ENCODE peak calls at places on chromosomes 2 and 18, in ten cellular contexts. One of them, this sample, is unnamed. For H3K27me3, the result is how much of the 10 kb centered on the place peaks cover.

GRCh38 chr2:206259615-206260426 is 14.6 kb upstream of the ZDBF2 start:
- DNase-seq in stomach: no peak
- DNase-seq in GM12878: no peak
- DNase-seq in K562: no peak
- DNase-seq in transverse colon: no peak
- DNase-seq in tibial nerve: no peak
- DNase-seq in H1: no peak
- DNase-seq in suprapubic skin: no peak
- DNase-seq in upper lobe of left lung: no peak
- DNase-seq in HepG2: no peak
- DNase-seq in this sample: no peak

GRCh38 chr18:27057459-27058302 is 127.4 kb downstream of the CHST9 start:
- DNase-seq in stomach: no peak
- DNase-seq in GM12878: no peak
- DNase-seq in K562: no peak
- DNase-seq in transverse colon: no peak
- DNase-seq in tibial nerve: no peak
- DNase-seq in H1: no peak
- DNase-seq in suprapubic skin: no peak
- DNase-seq in upper lobe of left lung: no peak
- DNase-seq in HepG2: peak
- DNase-seq in this sample: no peak

GRCh38 chr2:112623913-112624777 is 21.6 kb upstream of the SLC20A1 start:
- DNase-seq in stomach: peak
- DNase-seq in GM12878: no peak
- DNase-seq in K562: peak
- DNase-seq in transverse colon: peak
- DNase-seq in tibial nerve: no peak
- DNase-seq in H1: no peak
- DNase-seq in suprapubic skin: peak
- DNase-seq in upper lobe of left lung: no peak
- DNase-seq in HepG2: no peak
- DNase-seq in this sample: peak

GRCh38 chr2:11866358-11867335 is 120.2 kb downstream of the LPIN1 start:
- DNase-seq in stomach: no peak
- DNase-seq in GM12878: peak
- DNase-seq in K562: no peak
- DNase-seq in transverse colon: no peak
- DNase-seq in tibial nerve: no peak
- DNase-seq in H1: peak
- DNase-seq in suprapubic skin: no peak
- DNase-seq in upper lobe of left lung: no peak
- DNase-seq in HepG2: no peak
- DNase-seq in this sample: no peak

GRCh38 chr18:42563995-42564394 is 551.5 kb downstream of the RIT2 start:
- DNase-seq in stomach: no peak
- DNase-seq in GM12878: no peak
- DNase-seq in K562: no peak
- DNase-seq in transverse colon: no peak
- DNase-seq in tibial nerve: no peak
- DNase-seq in H1: no peak
- DNase-seq in suprapubic skin: no peak
- DNase-seq in upper lobe of left lung: no peak
- DNase-seq in HepG2: no peak
- DNase-seq in this sample: no peak

GRCh38 chr2:240913810-240914644 is 7.9 kb downstream of the CROCC2 start:
- DNase-seq in stomach: peak
- DNase-seq in GM12878: no peak
- DNase-seq in K562: peak
- DNase-seq in transverse colon: peak
- DNase-seq in tibial nerve: peak
- DNase-seq in H1: peak
- DNase-seq in suprapubic skin: no peak
- DNase-seq in upper lobe of left lung: peak
- DNase-seq in HepG2: peak
- DNase-seq in this sample: peak

GRCh38 chr2:98901702-98902101 is 34.3 kb downstream of the CRACDL start:
- DNase-seq in stomach: no peak
- DNase-seq in GM12878: no peak
- DNase-seq in K562: no peak
- DNase-seq in transverse colon: no peak
- DNase-seq in tibial nerve: no peak
- DNase-seq in H1: peak
- DNase-seq in suprapubic skin: peak
- DNase-seq in upper lobe of left lung: no peak
- DNase-seq in HepG2: no peak
- DNase-seq in this sample: peak

GRCh38 chr2:105820151-105820550 is 75.4 kb downstream of the NCK2 start:
- DNase-seq in stomach: no peak
- DNase-seq in GM12878: no peak
- DNase-seq in K562: no peak
- DNase-seq in transverse colon: no peak
- DNase-seq in tibial nerve: no peak
- DNase-seq in H1: peak
- DNase-seq in suprapubic skin: no peak
- DNase-seq in upper lobe of left lung: no peak
- DNase-seq in HepG2: no peak
- DNase-seq in this sample: no peak

DNA sequence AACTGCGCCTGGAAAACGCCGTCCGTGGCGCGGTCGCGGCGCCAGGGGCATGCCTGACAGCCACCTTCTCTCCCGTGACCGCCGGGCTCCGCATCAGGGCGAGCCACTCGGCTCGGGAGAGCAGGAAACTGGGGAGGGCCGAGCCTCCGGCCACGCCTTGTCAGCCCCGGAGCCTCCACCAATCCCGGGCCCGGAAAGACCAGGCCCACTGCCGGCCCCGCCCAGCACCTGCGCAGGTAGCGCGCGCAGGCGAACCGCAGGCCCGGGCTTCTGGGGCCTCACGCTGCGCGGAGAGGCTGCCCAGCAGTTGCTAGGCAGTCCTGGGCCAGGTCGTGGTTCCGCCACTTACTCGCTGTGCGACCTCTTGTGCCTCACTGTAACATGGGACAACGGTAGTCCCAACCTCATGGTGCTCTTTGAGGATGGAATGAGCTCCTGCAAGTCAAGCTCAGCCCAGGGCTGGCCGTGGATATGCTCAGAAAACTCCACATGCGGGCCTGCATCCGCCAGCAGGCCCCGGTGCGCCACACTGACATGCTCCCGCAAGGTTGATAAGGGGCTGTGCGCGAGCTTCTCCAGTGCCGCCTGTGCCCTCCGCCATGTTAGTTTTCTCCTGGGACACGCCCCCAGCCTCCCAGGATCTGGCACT is 97.1 kb downstream of the INHBB start:
- DNase-seq in stomach: peak
- DNase-seq in GM12878: no peak
- DNase-seq in K562: peak
- DNase-seq in transverse colon: peak
- DNase-seq in tibial nerve: no peak
- DNase-seq in H1: peak
- DNase-seq in suprapubic skin: no peak
- DNase-seq in upper lobe of left lung: peak
- DNase-seq in HepG2: no peak
- DNase-seq in this sample: peak
- TF ChIP-seq POLR2A in stomach: no peak
- TF ChIP-seq POLR2A in GM12878: no peak
- TF ChIP-seq POLR2A in K562: no peak
- TF ChIP-seq POLR2A in transverse colon: no peak
- TF ChIP-seq POLR2A in tibial nerve: no peak
- TF ChIP-seq POLR2A in H1: no peak
- TF ChIP-seq POLR2A in suprapubic skin: no peak
- TF ChIP-seq POLR2A in upper lobe of left lung: peak
- TF ChIP-seq POLR2A in HepG2: no peak
- TF ChIP-seq POLR2A in this sample: no peak

DNA sequence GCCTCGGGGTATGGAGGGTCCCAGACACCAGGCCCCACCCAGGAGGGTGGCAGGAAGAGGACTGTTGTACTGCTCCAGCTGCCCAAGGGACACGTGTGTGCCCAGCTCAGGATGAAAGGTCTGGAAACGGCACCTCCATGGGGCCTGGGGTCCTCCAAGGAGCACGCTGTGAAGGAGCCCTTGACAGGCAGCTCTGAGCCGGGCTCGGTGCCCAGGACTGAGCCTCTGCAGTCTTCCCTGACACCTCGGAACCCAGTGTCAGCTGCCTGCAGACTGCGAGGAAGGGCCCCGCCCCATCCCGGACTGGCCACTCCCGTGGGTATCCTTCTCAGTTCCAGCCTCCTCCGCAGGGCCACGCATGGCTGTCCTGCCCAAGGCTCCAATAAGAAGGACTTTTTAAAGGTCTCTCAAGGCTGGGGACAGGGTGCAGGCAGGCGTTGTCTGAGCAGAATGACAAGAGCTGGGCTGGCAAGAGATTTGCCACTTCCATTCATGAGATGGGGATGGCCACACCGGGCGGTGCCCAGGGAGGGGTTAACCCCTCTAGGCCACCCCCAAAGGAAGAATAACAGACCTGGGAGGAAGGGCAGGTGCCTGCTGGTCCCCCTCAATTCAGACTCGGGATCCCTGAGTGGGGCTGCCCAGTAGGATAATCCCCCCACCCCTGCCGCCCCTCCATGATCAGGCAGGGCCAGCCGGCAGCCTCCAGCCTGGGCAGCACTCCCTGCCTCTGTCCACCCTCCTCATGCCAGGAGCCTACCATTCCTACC is 8.9 kb downstream of the ECEL1 start:
- DNase-seq in stomach: no peak
- DNase-seq in GM12878: no peak
- DNase-seq in K562: no peak
- DNase-seq in transverse colon: no peak
- DNase-seq in tibial nerve: no peak
- DNase-seq in H1: no peak
- DNase-seq in suprapubic skin: no peak
- DNase-seq in upper lobe of left lung: no peak
- DNase-seq in HepG2: no peak
- DNase-seq in this sample: peak
- TF ChIP-seq EP300 in stomach: no peak
- TF ChIP-seq EP300 in GM12878: no peak
- TF ChIP-seq EP300 in K562: no peak
- TF ChIP-seq EP300 in transverse colon: no peak
- TF ChIP-seq EP300 in tibial nerve: no peak
- TF ChIP-seq EP300 in H1: no peak
- TF ChIP-seq EP300 in suprapubic skin: no peak
- TF ChIP-seq EP300 in upper lobe of left lung: no peak
- TF ChIP-seq EP300 in HepG2: no peak
- TF ChIP-seq EP300 in this sample: no peak

GRCh38 chr18:79789091-79789891 is 8.4 kb upstream of the KCNG2 start:
- DNase-seq in stomach: no peak
- DNase-seq in GM12878: no peak
- DNase-seq in K562: no peak
- DNase-seq in transverse colon: no peak
- DNase-seq in tibial nerve: no peak
- DNase-seq in H1: peak
- DNase-seq in suprapubic skin: no peak
- DNase-seq in upper lobe of left lung: peak
- DNase-seq in HepG2: no peak
- DNase-seq in this sample: peak

GRCh38 chr18:79789901-79790885 is 7.5 kb upstream of the KCNG2 start:
- DNase-seq in stomach: no peak
- DNase-seq in GM12878: no peak
- DNase-seq in K562: no peak
- DNase-seq in transverse colon: no peak
- DNase-seq in tibial nerve: no peak
- DNase-seq in H1: no peak
- DNase-seq in suprapubic skin: no peak
- DNase-seq in upper lobe of left lung: peak
- DNase-seq in HepG2: no peak
- DNase-seq in this sample: peak

GRCh38 chr18:79792988-79793355 is 4.8 kb upstream of the KCNG2 start:
- DNase-seq in stomach: no peak
- DNase-seq in GM12878: no peak
- DNase-seq in K562: no peak
- DNase-seq in transverse colon: no peak
- DNase-seq in tibial nerve: no peak
- DNase-seq in H1: no peak
- DNase-seq in suprapubic skin: no peak
- DNase-seq in upper lobe of left lung: no peak
- DNase-seq in HepG2: no peak
- DNase-seq in this sample: peak

GRCh38 chr18:79792096-79792987 is 5.4 kb upstream of the KCNG2 start:
- DNase-seq in stomach: no peak
- DNase-seq in GM12878: no peak
- DNase-seq in K562: no peak
- DNase-seq in transverse colon: no peak
- DNase-seq in tibial nerve: no peak
- DNase-seq in H1: no peak
- DNase-seq in suprapubic skin: no peak
- DNase-seq in upper lobe of left lung: peak
- DNase-seq in HepG2: no peak
- DNase-seq in this sample: peak

DNA sequence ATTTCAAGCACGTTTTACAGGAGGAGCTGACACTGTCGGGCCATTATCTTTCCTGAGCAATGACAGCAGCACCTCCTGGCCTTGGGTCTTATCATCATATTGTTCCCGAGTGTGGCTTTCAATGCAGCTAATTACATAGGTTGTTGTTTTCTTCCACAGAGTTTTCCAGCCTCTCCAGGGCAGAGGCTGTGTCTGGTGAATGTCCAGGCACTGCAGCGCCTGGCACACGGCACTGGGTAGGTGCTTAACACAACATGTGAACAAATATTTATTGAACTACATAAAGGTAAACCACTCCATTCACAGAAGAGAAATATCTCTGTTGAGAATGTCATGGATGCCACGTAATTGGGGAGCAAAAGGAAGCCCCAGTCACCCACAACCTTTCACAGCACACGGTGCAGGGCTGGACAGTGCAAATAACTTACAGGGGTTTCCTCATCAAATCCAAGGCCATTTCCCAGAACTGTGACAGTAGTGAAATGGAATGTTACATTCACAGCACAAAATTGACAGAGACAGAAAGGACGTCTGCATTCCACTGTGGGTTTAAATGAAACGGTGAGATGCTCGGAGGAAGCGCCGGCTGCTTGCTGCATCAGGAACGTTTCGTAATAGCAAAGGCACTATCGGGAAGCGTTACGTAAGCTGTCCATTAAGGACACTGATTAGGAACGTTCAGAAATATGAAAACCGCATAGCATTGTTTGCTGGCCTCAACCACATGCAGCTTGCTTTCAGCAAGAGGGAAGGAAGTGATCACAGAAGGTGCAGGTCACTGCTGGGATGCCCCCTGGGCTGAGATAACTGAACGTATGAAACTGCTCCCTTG is 6.4 kb upstream of the KCNG2 start:
- DNase-seq in stomach: peak
- DNase-seq in GM12878: no peak
- DNase-seq in K562: no peak
- DNase-seq in transverse colon: peak
- DNase-seq in tibial nerve: no peak
- DNase-seq in H1: no peak
- DNase-seq in suprapubic skin: no peak
- DNase-seq in upper lobe of left lung: no peak
- DNase-seq in HepG2: peak
- DNase-seq in this sample: peak
- H3K27me3 ChIP-seq in stomach: under half
- H3K27me3 ChIP-seq in GM12878: under half
- H3K27me3 ChIP-seq in K562: under half
- H3K27me3 ChIP-seq in transverse colon: half or more
- H3K27me3 ChIP-seq in tibial nerve: under half
- H3K27me3 ChIP-seq in H1: under half
- H3K27me3 ChIP-seq in suprapubic skin: half or more
- H3K27me3 ChIP-seq in upper lobe of left lung: under half
- H3K27me3 ChIP-seq in HepG2: under half
- H3K27me3 ChIP-seq in this sample: half or more

GRCh38 chr2:128424806-128425205 is 106.1 kb upstream of the HS6ST1 start:
- DNase-seq in stomach: peak
- DNase-seq in GM12878: no peak
- DNase-seq in K562: no peak
- DNase-seq in transverse colon: peak
- DNase-seq in tibial nerve: no peak
- DNase-seq in H1: no peak
- DNase-seq in suprapubic skin: peak
- DNase-seq in upper lobe of left lung: no peak
- DNase-seq in HepG2: no peak
- DNase-seq in this sample: peak
- TF ChIP-seq POLR2A in stomach: no peak
- TF ChIP-seq POLR2A in GM12878: no peak
- TF ChIP-seq POLR2A in K562: no peak
- TF ChIP-seq POLR2A in transverse colon: no peak
- TF ChIP-seq POLR2A in tibial nerve: no peak
- TF ChIP-seq POLR2A in H1: no peak
- TF ChIP-seq POLR2A in suprapubic skin: no peak
- TF ChIP-seq POLR2A in upper lobe of left lung: no peak
- TF ChIP-seq POLR2A in HepG2: no peak
- TF ChIP-seq POLR2A in this sample: no peak

This sample was measured in sigmoid colon.